ENCODE peak calls at places on chromosomes 11 and 22, in four cellular contexts. V is adipocyte, P is BJ, G is right atrium auricular region. X is an unnamed sample.

GRCh38 chr11:117684731-117685130 is 112.3 kb downstream of the DSCAML1 start:
- DNase-seq in V (no peak), P (no peak), G (no peak), X (no peak)

GRCh38 chr22:29202231-29203192 is 3.2 kb upstream of the EMID1 start:
- DNase-seq in V (no peak), P (no peak), G (no peak), X (peak)

GRCh38 chr22:47201186-47201995 is 438.9 kb downstream of the TBC1D22A start:
- DNase-seq in V (no peak), P (no peak), G (peak), X (no peak)

GRCh38 chr11:119709638-119710346 is 19.2 kb downstream of the NECTIN1 start:
- DNase-seq in V (peak), P (peak), G (no peak), X (peak)

GRCh38 chr22:21866821-21867527 is 471 bp downstream of the MAPK1 start:
- DNase-seq in V (peak), P (no peak), G (no peak), X (peak)

GRCh38 chr11:86513746-86514373 is 139.2 kb downstream of the CCDC81 start:
- DNase-seq in V (no peak), P (no peak), G (no peak), X (no peak)

GRCh38 chr22:24205438-24206189 is 24.3 kb downstream of the SUSD2 start:
- DNase-seq in V (no peak), P (no peak), G (no peak), X (no peak)

GRCh38 chr11:46247664-46248063 is 29.8 kb upstream of the CREB3L1 start:
- DNase-seq in V (no peak), P (no peak), G (no peak), X (peak)

GRCh38 chr22:22710719-22711531 is 66.5 kb downstream of the GGTLC2 start:
- DNase-seq in V (peak), P (no peak), G (peak), X (peak)

GRCh38 chr22:24503137-24503850 is 8.2 kb downstream of the UPB1 start:
- DNase-seq in V (peak), P (no peak), G (no peak), X (peak)

GRCh38 chr11:70326365-70326803 is 55.9 kb downstream of the PPFIA1 start:
- DNase-seq in V (peak), P (peak), G (no peak), X (peak)

DNA sequence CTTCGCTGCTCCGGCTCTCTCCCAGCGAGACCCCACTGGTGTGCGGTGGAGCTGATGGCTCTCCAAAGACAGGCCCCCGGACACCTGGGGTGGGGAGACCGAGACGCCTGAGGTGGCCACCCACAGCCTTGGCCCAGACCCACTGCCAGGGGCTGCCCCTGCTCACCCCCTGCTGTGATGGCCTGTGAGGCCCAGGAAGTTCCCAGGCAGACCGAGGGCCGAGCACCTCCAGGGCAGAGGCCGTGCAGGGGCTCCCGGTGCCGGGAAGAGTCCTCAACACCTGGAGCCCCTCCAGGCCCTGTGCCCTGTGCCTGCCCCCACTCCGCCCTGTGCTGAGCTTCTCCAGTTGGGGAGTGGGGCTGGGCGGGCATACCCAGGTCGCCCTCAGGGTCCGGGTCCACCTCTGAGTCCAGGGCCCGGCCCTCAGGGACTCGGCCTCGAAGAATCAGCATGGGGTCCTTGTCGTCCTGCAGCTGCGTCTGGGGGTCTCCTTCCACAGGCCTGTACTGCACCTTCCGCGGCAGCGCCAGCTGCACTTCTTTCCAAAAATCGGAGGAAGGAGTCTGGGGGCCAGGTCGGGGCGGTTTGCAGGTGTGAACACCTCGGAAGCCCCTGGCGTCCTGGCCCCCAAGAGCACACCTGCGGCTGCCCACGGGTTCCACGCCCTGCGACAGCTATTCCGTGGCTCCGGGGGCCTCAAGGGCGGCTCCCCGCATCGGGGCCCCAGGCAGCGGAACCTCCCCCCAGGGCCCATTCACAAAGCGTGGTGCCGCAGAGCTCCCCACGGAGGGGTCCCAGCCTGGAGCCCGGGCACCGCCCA is 8.6 kb downstream of the SIGIRR start:
- DNase-seq in V (no peak), P (no peak), G (no peak), X (no peak)
- H3K4me3 ChIP-seq in V (peak), P (peak), G (peak), X (peak)

DNA sequence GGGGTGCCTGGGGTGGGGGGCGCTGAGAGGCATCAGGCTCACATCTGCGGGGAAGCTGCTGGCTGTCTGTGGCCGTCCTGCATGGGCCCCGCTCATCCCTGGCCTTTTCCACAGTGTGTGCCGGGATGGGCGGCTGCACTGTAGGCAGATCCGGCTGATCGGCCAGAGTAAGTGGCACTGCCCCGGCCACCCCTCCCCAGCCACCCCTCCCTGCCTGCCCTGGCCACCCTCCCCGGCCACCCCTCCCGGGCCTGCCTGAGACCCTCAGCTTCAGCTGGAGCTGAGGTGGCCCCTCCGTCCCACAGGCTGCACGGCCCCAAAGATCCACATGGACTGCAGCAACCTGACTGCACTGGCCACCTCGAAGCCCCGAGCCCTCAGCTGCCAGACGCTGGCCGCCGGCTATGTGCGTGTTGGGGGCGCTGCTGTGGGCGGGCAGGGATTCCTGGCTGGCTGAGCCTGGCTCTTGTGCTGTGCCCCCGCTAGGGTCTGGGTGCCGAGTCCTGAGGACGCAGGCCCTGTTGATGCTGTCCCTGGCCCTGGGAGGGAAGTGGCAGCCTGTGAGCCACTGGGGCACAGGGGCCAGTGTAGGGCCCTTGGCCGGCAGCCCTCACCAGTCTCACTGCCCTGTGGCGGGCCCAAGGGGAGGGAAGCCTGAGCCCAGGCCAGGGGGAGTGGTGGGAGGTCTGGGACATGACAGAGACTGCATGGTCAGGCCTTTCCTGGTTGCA is 10.9 kb downstream of the MUC2 start:
- DNase-seq in V (no peak), P (no peak), G (no peak), X (no peak)
- H3K4me3 ChIP-seq in V (no peak), P (no peak), G (no peak), X (no peak)

DNA sequence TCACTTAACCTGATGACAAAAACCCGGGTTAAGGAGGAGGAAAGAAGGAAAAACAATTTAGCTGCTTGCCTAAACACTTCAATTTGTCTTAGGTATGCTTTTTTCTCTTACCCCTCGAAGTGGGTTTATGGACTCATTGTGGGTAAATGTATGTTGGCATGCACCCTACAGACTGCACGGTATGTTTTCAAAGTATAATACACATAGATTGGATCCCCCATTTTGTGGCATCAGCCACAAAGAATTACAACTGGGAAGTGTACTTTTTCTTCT is 2.3 kb downstream of the YAP1 start:
- DNase-seq in V (no peak), P (no peak), G (no peak), X (no peak)
- H3K4me3 ChIP-seq in V (peak), P (peak), G (peak), X (peak)

GRCh38 chr11:101584651-101585050 is 844 bp upstream of the TRPC6 start:
- DNase-seq in V (no peak), P (no peak), G (no peak), X (no peak)

GRCh38 chr11:101586965-101587364 is 3.2 kb upstream of the TRPC6 start:
- DNase-seq in V (no peak), P (no peak), G (no peak), X (no peak)

GRCh38 chr11:101582242-101583052 is 1.4 kb downstream of the TRPC6 start:
- DNase-seq in V (peak), P (no peak), G (no peak), X (no peak)

GRCh38 chr11:101584129-101584515 is 315 bp upstream of the TRPC6 start:
- DNase-seq in V (no peak), P (no peak), G (no peak), X (no peak)

GRCh38 chr11:101583180-101584128 is at the start of gene TRPC6:
- DNase-seq in V (peak), P (no peak), G (no peak), X (peak)
- H3K4me3 ChIP-seq in V (peak), P (peak), G (peak), X (peak)

GRCh38 chr11:11192541-11192940 is 160.5 kb downstream of the CSNK2A3 start:
- DNase-seq in V (no peak), P (no peak), G (no peak), X (no peak)

GRCh38 chr11:11186249-11186648 is 166.8 kb downstream of the CSNK2A3 start:
- DNase-seq in V (no peak), P (no peak), G (no peak), X (no peak)

DNA sequence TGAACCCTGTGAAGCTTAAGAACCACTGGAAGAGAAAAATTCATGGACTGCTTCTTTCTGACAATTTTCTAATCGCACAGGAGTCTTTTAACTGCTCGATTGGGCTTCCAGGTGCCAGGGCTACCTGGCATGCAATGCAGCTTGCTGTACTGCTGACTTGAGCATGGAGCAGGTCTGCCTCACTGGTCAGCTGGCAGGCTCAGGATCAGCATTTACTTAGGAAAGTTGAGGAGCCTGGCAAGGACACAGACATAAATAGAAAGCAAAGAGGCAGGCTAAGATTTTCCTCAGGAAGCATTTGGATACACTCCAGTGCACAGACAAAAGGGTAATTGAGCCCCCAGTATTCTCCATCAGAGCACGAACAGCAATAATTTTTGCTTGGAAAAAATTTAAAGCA is 163.5 kb downstream of the CSNK2A3 start:
- DNase-seq in V (no peak), P (no peak), G (no peak), X (no peak)
- H3K4me3 ChIP-seq in V (no peak), P (no peak), G (no peak), X (no peak)

DNA sequence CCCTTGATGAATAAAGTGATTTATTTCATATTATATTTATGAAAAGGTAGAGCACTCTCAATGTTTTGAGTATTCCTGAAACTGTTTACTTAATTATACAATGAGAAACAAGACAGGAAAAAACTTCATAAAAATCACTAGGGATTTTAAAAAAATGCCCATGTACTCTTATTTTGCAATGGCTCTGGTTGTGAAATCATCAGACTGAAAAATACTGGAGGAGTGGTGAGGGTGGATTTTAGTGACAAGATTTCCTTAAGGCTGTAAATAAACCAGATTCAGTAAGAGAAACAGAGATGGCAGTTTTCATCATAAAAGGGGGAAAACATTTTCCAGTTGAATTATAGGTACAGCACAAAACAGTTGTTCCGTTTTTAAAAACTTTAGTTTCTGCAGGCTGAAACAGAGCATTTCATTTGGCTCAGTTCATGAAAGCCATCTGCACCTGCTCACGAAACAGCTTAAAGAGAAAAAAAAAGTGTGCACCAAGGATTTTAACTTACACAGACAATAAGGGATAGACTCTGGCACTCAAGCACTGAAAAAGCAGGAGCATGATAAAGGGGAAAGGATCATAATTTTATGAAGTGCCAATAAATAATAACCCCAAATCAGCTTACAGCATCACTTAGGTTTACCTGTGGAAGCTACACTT is 100.7 kb downstream of the MAML2 start:
- DNase-seq in V (peak), P (no peak), G (no peak), X (peak)
- H3K4me3 ChIP-seq in V (peak), P (no peak), G (peak), X (peak)

X was measured in A673.